ENCODE peak calls at places on chromosomes 1 and 21, in nine cellular contexts. V is CD8-positive, alpha-beta T cell; Q is mesendoderm; F is CD8-positive, alpha-beta memory T cell; K is GM23248; O is mucosa of descending colon; B is cardiac muscle cell; Y is fibroblast of lung; S is SJSA1. D is an unnamed sample.

GRCh38 chr1:117146570-117147340 is 25.2 kb upstream of the TRIM45 start:
- DNase-seq in F (no peak), V (no peak), K (peak; percentile 95), Q (peak; percentile 73), S (peak; percentile 82), Y (peak; percentile 84), B (peak; percentile 81), O (no peak), D (no peak)

GRCh38 chr1:179146476-179146875 is 64.6 kb downstream of the TOR3A start:
- DNase-seq in F (no peak), V (no peak), Q (peak; percentile 57), S (no peak), Y (no peak), K (no peak), B (no peak), O (no peak), D (no peak)

GRCh38 chr1:57401671-57402070 is 22.2 kb downstream of the DAB1 start:
- DNase-seq in K (no peak), F (no peak), B (no peak), S (no peak), O (no peak), Q (peak; percentile 65), Y (no peak), V (no peak), D (no peak)

GRCh38 chr1:205661429-205662134 is 18.7 kb downstream of the SLC45A3 start:
- DNase-seq in O (no peak), V (no peak), F (no peak), Q (peak; percentile 90), K (no peak), S (no peak), Y (no peak), B (no peak), D (no peak)

GRCh38 chr1:23585321-23586022 is 26.2 kb upstream of the ID3 start:
- DNase-seq in Q (no peak), Y (peak; percentile 97), K (peak; percentile 98), O (no peak), S (peak; percentile 67), V (no peak), B (peak; percentile 92), F (no peak), D (no peak)

GRCh38 chr1:225896937-225897549 is 8.1 kb upstream of the LEFTY1 start:
- DNase-seq in K (no peak), O (peak; percentile 73), F (peak; percentile 69), S (no peak), B (no peak), Q (peak; percentile 56), Y (no peak), V (peak; percentile 71), D (peak; percentile 72)

GRCh38 chr1:14880456-14881316 is 272.9 kb upstream of the TMEM51 start:
- DNase-seq in V (no peak), Q (no peak), Y (peak; percentile 47), F (no peak), O (no peak), B (peak; percentile 16), S (no peak), K (peak; percentile 96), D (no peak)

GRCh38 chr21:24045775-24046215 is 1561.5 kb downstream of the MRPL39 start:
- DNase-seq in Q (peak; percentile 42), V (peak; percentile 14), K (peak; percentile 0), O (peak; percentile 20), B (peak; percentile 89), S (no peak), F (no peak), Y (peak; percentile 98), D (no peak)

GRCh38 chr1:58785424-58786058 is 1.7 kb upstream of the JUN start:
- DNase-seq in Q (peak; percentile 75), K (no peak), Y (peak; percentile 63), F (peak; percentile 37), V (peak; percentile 46), S (no peak), B (peak; percentile 61), O (peak; percentile 75), D (peak; percentile 21)

GRCh38 chr1:230031131-230031530 is 35.9 kb upstream of the GALNT2 start:
- DNase-seq in Q (no peak), V (no peak), Y (no peak), S (no peak), O (no peak), K (peak; percentile 26), B (no peak), F (no peak), D (no peak)

GRCh38 chr1:26724118-26724517 is 28.3 kb downstream of the ARID1A start:
- DNase-seq in V (no peak), Y (no peak), F (no peak), B (no peak), Q (no peak), K (no peak), S (no peak), O (no peak), D (no peak)

DNA sequence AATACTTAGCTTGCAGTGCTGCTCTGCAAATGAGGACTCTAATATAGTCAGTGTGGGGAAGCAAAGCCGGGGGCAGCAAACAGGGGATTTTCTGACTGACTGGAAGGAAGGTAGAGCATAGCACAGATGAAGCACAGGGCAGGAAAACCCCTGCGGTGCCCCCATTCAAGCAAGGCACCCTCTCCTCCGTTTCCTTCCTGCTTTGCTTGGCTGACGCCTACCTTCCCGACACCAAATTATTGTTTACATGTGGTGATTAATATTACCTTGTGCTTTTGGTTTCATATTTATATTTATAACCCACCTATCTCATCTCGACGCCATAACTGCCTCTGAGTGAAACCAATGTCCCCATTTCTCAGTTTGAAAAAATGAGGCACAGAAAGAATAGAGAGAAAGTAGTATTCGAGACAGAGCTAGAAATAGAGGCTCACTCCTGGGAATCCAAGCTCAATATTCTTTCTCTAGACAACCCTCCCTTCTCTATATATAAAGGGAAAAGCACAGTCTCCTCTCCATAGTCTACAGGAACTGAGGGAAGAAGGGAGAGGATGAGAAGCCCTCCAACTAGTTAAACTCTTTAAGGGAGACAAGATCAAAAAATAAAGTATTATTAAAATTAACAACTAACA is 41.3 kb downstream of the PIK3C2B start:
- DNase-seq in V (peak; percentile 73), Q (no peak), Y (no peak), K (no peak), S (no peak), O (no peak), B (no peak), F (peak; percentile 75), D (peak; percentile 66)
- H3K4me3 ChIP-seq in V (peak overlapping the region; percentile 10), Q (no peak overlapping the region), Y (no peak overlapping the region), K (no peak overlapping the region), S (no peak overlapping the region), O (no peak overlapping the region), B (no peak overlapping the region), F (no peak overlapping the region), D (peak overlapping the region; percentile 22)

DNA sequence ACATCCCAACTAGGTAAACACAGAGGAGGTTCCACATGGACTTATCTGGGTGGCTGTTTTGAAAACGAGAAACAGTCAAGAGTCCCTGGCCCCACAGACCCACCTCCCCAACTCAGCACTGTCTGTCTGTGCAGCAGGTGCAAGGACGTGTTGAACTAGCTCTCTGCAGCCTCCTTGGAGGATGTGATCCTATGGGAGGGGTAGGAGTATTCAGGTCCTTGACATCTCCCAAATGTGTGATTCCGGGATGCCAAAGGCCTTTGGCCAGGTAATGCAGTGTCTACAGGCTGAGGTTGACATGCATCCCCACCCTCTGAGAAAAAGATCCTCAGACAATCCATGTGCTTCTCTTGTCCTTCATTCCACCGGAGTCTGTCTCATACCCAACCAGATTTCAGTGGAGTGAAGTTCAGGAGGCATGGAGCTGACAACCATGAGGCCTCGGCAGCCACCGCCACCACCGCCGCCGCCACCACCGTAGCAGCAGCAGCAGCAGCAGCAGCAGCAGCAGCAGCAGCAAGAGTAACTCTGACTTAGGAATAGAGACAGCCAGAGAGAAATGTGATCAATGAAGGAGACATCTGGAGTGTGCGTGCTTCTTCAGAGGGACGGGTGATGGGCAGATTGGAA is 151.6 kb upstream of the CAMK1G start:
- DNase-seq in K (no peak), O (no peak), Y (no peak), S (no peak), V (no peak), F (no peak), Q (no peak), B (no peak), D (no peak)
- H3K4me1 ChIP-seq in K (peaks cover 12% of the 10 kb centered on the region), O (no peaks in the 10 kb centered on the region), Y (no peaks in the 10 kb centered on the region), S (peaks cover 13% of the 10 kb centered on the region), V (no peaks in the 10 kb centered on the region), F (no peaks in the 10 kb centered on the region), Q (peaks cover 38% of the 10 kb centered on the region), B (no peaks in the 10 kb centered on the region), D (no peaks in the 10 kb centered on the region)

DNA sequence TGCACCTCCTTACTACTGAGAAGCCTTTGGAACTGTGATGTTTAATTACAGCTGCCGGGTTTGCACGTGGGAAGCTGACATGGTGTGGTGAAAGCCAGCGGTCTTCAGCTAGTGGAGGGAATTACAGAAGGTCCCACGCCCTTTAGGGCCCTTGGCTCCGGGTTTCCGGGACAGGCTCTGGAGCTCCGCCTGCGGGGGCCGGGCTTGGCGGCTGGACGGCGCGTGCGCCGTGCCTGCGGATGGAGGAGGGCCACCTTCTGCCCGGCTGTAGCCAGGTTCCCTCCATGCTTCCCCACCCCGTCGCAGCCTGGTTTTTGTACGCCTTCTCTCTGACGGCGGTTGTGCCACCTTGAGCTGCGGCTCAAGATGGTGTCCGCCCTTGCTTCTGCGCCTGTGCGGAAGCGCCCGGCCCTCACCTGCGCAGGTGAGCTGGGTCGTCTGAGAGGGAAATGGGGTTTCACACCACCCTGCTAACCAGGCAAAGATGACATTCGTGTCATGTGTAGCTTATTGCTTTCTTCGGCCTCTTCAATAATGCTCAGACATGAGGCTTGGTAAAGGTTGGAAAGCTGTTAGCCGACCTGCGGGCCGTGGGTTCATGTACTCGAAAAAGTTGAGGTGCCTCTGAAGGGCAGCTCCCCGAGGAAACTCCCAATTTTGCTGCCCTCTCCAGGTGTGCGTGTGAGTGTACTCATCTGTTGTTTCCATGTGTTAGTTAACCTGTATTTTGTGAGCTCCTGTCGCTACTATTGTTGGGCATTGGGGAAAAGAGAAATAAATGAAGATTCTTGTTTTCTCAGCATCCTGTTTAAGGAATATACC is 36.6 kb upstream of the OPRD1 start:
- DNase-seq in S (no peak), V (peak; percentile 68), O (peak; percentile 92), F (peak; percentile 64), K (peak; percentile 72), Y (peak; percentile 77), B (peak; percentile 80), Q (peak; percentile 32), D (peak; percentile 59)
- H3K4me3 ChIP-seq in S (no peak overlapping the region), V (peak overlapping the region; percentile 48), O (no peak overlapping the region), F (peak overlapping the region; percentile 56), K (peak overlapping the region; percentile 49), Y (peak overlapping the region; percentile 30), B (no peak overlapping the region), Q (no peak overlapping the region), D (peak overlapping the region; percentile 60)

GRCh38 chr21:42862123-42862475 is 17.2 kb downstream of the WDR4 start:
- DNase-seq in F (no peak), B (no peak), O (no peak), S (no peak), Q (no peak), V (no peak), Y (no peak), K (no peak), D (no peak)

GRCh38 chr21:42858957-42859890 is 20.1 kb downstream of the WDR4 start:
- DNase-seq in K (no peak), O (no peak), S (no peak), F (no peak), Y (no peak), Q (no peak), V (no peak), B (no peak), D (no peak)

GRCh38 chr21:42861311-42862122 is 17.8 kb downstream of the WDR4 start:
- DNase-seq in K (no peak), V (no peak), Y (no peak), S (no peak), F (no peak), B (no peak), O (no peak), Q (no peak), D (no peak)

GRCh38 chr21:42859891-42860230 is 19.5 kb downstream of the WDR4 start:
- DNase-seq in Q (no peak), F (no peak), V (no peak), O (no peak), K (no peak), S (no peak), Y (no peak), B (no peak), D (no peak)

GRCh38 chr21:42860345-42860744 is 19.0 kb downstream of the WDR4 start:
- DNase-seq in S (no peak), K (no peak), V (no peak), B (no peak), Y (no peak), F (no peak), Q (no peak), O (no peak), D (no peak)
- H3K4me1 ChIP-seq in S (no peaks in the 10 kb centered on the region), K (no peaks in the 10 kb centered on the region), V (no peaks in the 10 kb centered on the region), B (no peaks in the 10 kb centered on the region), Y (no peaks in the 10 kb centered on the region), F (no peaks in the 10 kb centered on the region), Q (no peaks in the 10 kb centered on the region), O (no peaks in the 10 kb centered on the region), D (no peaks in the 10 kb centered on the region)